ENCODE peak calls at places on chromosomes 6 and 20, in eight cellular contexts. One of them, this sample, is unnamed.

GRCh38 chr6:13175759-13176158 is 152.6 kb downstream of the TBC1D7 start:
- DNase-seq in tibial artery: no peak
- DNase-seq in effector CD4-positive, alpha-beta T cell: no peak
- DNase-seq in germinal center: no peak
- DNase-seq in colonic mucosa: no peak
- DNase-seq in spleen: no peak
- DNase-seq in globus pallidus: no peak
- DNase-seq in D721Med: no peak
- DNase-seq in this sample: no peak

GRCh38 chr6:147156799-147157382 is 47.3 kb upstream of the STXBP5 start:
- DNase-seq in colonic mucosa: no peak
- DNase-seq in globus pallidus: no peak
- DNase-seq in effector CD4-positive, alpha-beta T cell: no peak
- DNase-seq in germinal center: no peak
- DNase-seq in spleen: no peak
- DNase-seq in tibial artery: no peak
- DNase-seq in D721Med: no peak
- DNase-seq in this sample: no peak

GRCh38 chr6:219641-220198 is 72.6 kb upstream of the DUSP22 start:
- DNase-seq in germinal center: no peak
- DNase-seq in D721Med: no peak
- DNase-seq in colonic mucosa: no peak
- DNase-seq in spleen: peak; percentile 91
- DNase-seq in effector CD4-positive, alpha-beta T cell: no peak
- DNase-seq in tibial artery: peak; percentile 79
- DNase-seq in globus pallidus: peak; percentile 23
- DNase-seq in this sample: no peak

GRCh38 chr20:4534315-4534714 is 187.4 kb upstream of the PRND start:
- DNase-seq in D721Med: no peak
- DNase-seq in tibial artery: no peak
- DNase-seq in globus pallidus: no peak
- DNase-seq in colonic mucosa: no peak
- DNase-seq in germinal center: no peak
- DNase-seq in spleen: no peak
- DNase-seq in effector CD4-positive, alpha-beta T cell: no peak
- DNase-seq in this sample: no peak

GRCh38 chr6:157068691-157069228 is 254.6 kb downstream of the TMEM242 start:
- DNase-seq in tibial artery: no peak
- DNase-seq in D721Med: no peak
- DNase-seq in effector CD4-positive, alpha-beta T cell: no peak
- DNase-seq in germinal center: no peak
- DNase-seq in spleen: no peak
- DNase-seq in globus pallidus: no peak
- DNase-seq in colonic mucosa: no peak
- DNase-seq in this sample: no peak

GRCh38 chr6:170087946-170088348 is 202.9 kb downstream of the DLL1 start:
- DNase-seq in tibial artery: peak; percentile 68
- DNase-seq in D721Med: no peak
- DNase-seq in globus pallidus: no peak
- DNase-seq in spleen: peak; percentile 93
- DNase-seq in effector CD4-positive, alpha-beta T cell: peak; percentile 15
- DNase-seq in germinal center: peak; percentile 47
- DNase-seq in colonic mucosa: no peak
- DNase-seq in this sample: peak; percentile 22

GRCh38 chr6:70103798-70104197 is 199.1 kb downstream of the COL9A1 start:
- DNase-seq in globus pallidus: no peak
- DNase-seq in colonic mucosa: peak; percentile 19
- DNase-seq in D721Med: no peak
- DNase-seq in spleen: no peak
- DNase-seq in germinal center: peak; percentile 4
- DNase-seq in tibial artery: no peak
- DNase-seq in effector CD4-positive, alpha-beta T cell: no peak
- DNase-seq in this sample: no peak

GRCh38 chr20:38724603-38725457 is 544 bp downstream of the SLC32A1 start:
- DNase-seq in spleen: no peak
- DNase-seq in germinal center: peak; percentile 16
- DNase-seq in tibial artery: no peak
- DNase-seq in colonic mucosa: no peak
- DNase-seq in globus pallidus: no peak
- DNase-seq in D721Med: peak; percentile 32
- DNase-seq in effector CD4-positive, alpha-beta T cell: no peak
- DNase-seq in this sample: no peak

GRCh38 chr6:96156425-96156824 is 140.7 kb downstream of the FUT9 start:
- DNase-seq in tibial artery: no peak
- DNase-seq in globus pallidus: no peak
- DNase-seq in D721Med: no peak
- DNase-seq in spleen: no peak
- DNase-seq in effector CD4-positive, alpha-beta T cell: no peak
- DNase-seq in colonic mucosa: no peak
- DNase-seq in germinal center: no peak
- DNase-seq in this sample: no peak

GRCh38 chr6:146543940-146544661 is 468 bp downstream of the RAB32 start:
- DNase-seq in tibial artery: peak; percentile 80
- DNase-seq in D721Med: no peak
- DNase-seq in effector CD4-positive, alpha-beta T cell: no peak
- DNase-seq in spleen: no peak
- DNase-seq in germinal center: no peak
- DNase-seq in globus pallidus: peak; percentile 30
- DNase-seq in colonic mucosa: peak; percentile 60
- DNase-seq in this sample: no peak

GRCh38 chr20:51574248-51575033 is 31.9 kb upstream of the NFATC2 start:
- DNase-seq in effector CD4-positive, alpha-beta T cell: no peak
- DNase-seq in tibial artery: no peak
- DNase-seq in D721Med: no peak
- DNase-seq in germinal center: no peak
- DNase-seq in spleen: no peak
- DNase-seq in globus pallidus: no peak
- DNase-seq in colonic mucosa: no peak
- DNase-seq in this sample: no peak

GRCh38 chr6:84065718-84066290 is 32.2 kb downstream of the MRAP2 start:
- DNase-seq in D721Med: no peak
- DNase-seq in tibial artery: no peak
- DNase-seq in effector CD4-positive, alpha-beta T cell: no peak
- DNase-seq in germinal center: no peak
- DNase-seq in spleen: no peak
- DNase-seq in colonic mucosa: no peak
- DNase-seq in globus pallidus: no peak
- DNase-seq in this sample: no peak

GRCh38 chr6:121799574-121799973 is 364.1 kb downstream of the GJA1 start:
- DNase-seq in spleen: no peak
- DNase-seq in colonic mucosa: no peak
- DNase-seq in D721Med: no peak
- DNase-seq in globus pallidus: no peak
- DNase-seq in germinal center: no peak
- DNase-seq in effector CD4-positive, alpha-beta T cell: no peak
- DNase-seq in tibial artery: no peak
- DNase-seq in this sample: no peak

GRCh38 chr6:41053056-41053455 is at the start of gene APOBEC2:
- DNase-seq in spleen: no peak
- DNase-seq in tibial artery: no peak
- DNase-seq in colonic mucosa: no peak
- DNase-seq in effector CD4-positive, alpha-beta T cell: no peak
- DNase-seq in globus pallidus: no peak
- DNase-seq in D721Med: no peak
- DNase-seq in germinal center: no peak
- DNase-seq in this sample: no peak